ENCODE peak calls at places on chromosome 15, in ten cellular contexts. One of them, this sample, is unnamed.
A peak's percentile ranks its signal among the peaks of the same experiment; 100 is the strongest.

GRCh38 chr15:94265009-94265408 is 33.6 kb downstream of the MCTP2 start:
- DNase-seq in SK-N-SH: no peak
- DNase-seq in suprapubic skin: no peak
- DNase-seq in transverse colon: no peak
- DNase-seq in HCT116: no peak
- DNase-seq in stomach: no peak
- DNase-seq in sigmoid colon: no peak
- DNase-seq in GM23338: no peak
- DNase-seq in spleen: no peak
- DNase-seq in Panc1: no peak
- DNase-seq in this sample: no peak

GRCh38 chr15:43285609-43286037 is 18.9 kb upstream of the TGM5 start:
- DNase-seq in SK-N-SH: peak; percentile 80
- DNase-seq in suprapubic skin: no peak
- DNase-seq in transverse colon: peak; percentile 39
- DNase-seq in HCT116: peak; percentile 56
- DNase-seq in stomach: peak; percentile 41
- DNase-seq in sigmoid colon: no peak
- DNase-seq in GM23338: peak; percentile 87
- DNase-seq in spleen: no peak
- DNase-seq in Panc1: peak; percentile 67
- DNase-seq in this sample: no peak

GRCh38 chr15:59222906-59223579 is 16.4 kb downstream of the LDHAL6B start:
- DNase-seq in SK-N-SH: no peak
- DNase-seq in suprapubic skin: no peak
- DNase-seq in transverse colon: no peak
- DNase-seq in HCT116: no peak
- DNase-seq in stomach: no peak
- DNase-seq in sigmoid colon: no peak
- DNase-seq in GM23338: no peak
- DNase-seq in spleen: no peak
- DNase-seq in Panc1: no peak
- DNase-seq in this sample: no peak

GRCh38 chr15:70014860-70015490 is 82.7 kb downstream of the TLE3 start:
- DNase-seq in SK-N-SH: no peak
- DNase-seq in suprapubic skin: no peak
- DNase-seq in transverse colon: peak; percentile 78
- DNase-seq in HCT116: no peak
- DNase-seq in stomach: peak; percentile 43
- DNase-seq in sigmoid colon: no peak
- DNase-seq in GM23338: peak; percentile 86
- DNase-seq in spleen: peak; percentile 85
- DNase-seq in Panc1: no peak
- DNase-seq in this sample: no peak

GRCh38 chr15:93608643-93609148 is 519.7 kb upstream of the RGMA start:
- DNase-seq in SK-N-SH: no peak
- DNase-seq in suprapubic skin: no peak
- DNase-seq in transverse colon: no peak
- DNase-seq in HCT116: no peak
- DNase-seq in stomach: no peak
- DNase-seq in sigmoid colon: no peak
- DNase-seq in GM23338: no peak
- DNase-seq in spleen: no peak
- DNase-seq in Panc1: no peak
- DNase-seq in this sample: no peak

GRCh38 chr15:72182673-72183072 is 14.9 kb downstream of the GRAMD2A start:
- DNase-seq in SK-N-SH: no peak
- DNase-seq in suprapubic skin: no peak
- DNase-seq in transverse colon: no peak
- DNase-seq in HCT116: no peak
- DNase-seq in stomach: no peak
- DNase-seq in sigmoid colon: no peak
- DNase-seq in GM23338: no peak
- DNase-seq in spleen: peak; percentile 5
- DNase-seq in Panc1: no peak
- DNase-seq in this sample: no peak

GRCh38 chr15:66824374-66824773 is 122.3 kb downstream of the SMAD6 start:
- DNase-seq in SK-N-SH: no peak
- DNase-seq in suprapubic skin: peak; percentile 24
- DNase-seq in transverse colon: no peak
- DNase-seq in HCT116: no peak
- DNase-seq in stomach: no peak
- DNase-seq in sigmoid colon: no peak
- DNase-seq in GM23338: no peak
- DNase-seq in spleen: no peak
- DNase-seq in Panc1: no peak
- DNase-seq in this sample: no peak

GRCh38 chr15:81410318-81410753 is 36.3 kb upstream of the TMC3 start:
- DNase-seq in SK-N-SH: peak; percentile 57
- DNase-seq in suprapubic skin: peak; percentile 77
- DNase-seq in transverse colon: no peak
- DNase-seq in HCT116: peak; percentile 56
- DNase-seq in stomach: no peak
- DNase-seq in sigmoid colon: peak; percentile 77
- DNase-seq in GM23338: peak; percentile 90
- DNase-seq in spleen: no peak
- DNase-seq in Panc1: peak; percentile 50
- DNase-seq in this sample: no peak

GRCh38 chr15:68316061-68316804 is 38.7 kb downstream of the FEM1B start:
- DNase-seq in SK-N-SH: no peak
- DNase-seq in suprapubic skin: peak; percentile 52
- DNase-seq in transverse colon: no peak
- DNase-seq in HCT116: no peak
- DNase-seq in stomach: peak; percentile 26
- DNase-seq in sigmoid colon: peak; percentile 58
- DNase-seq in GM23338: peak; percentile 74
- DNase-seq in spleen: peak; percentile 50
- DNase-seq in Panc1: no peak
- DNase-seq in this sample: no peak

GRCh38 chr15:58440922-58441321 is 9.1 kb downstream of the LIPC start:
- DNase-seq in SK-N-SH: no peak
- DNase-seq in suprapubic skin: peak; percentile 66
- DNase-seq in transverse colon: peak; percentile 80
- DNase-seq in HCT116: peak; percentile 49
- DNase-seq in stomach: peak; percentile 87
- DNase-seq in sigmoid colon: no peak
- DNase-seq in GM23338: peak; percentile 24
- DNase-seq in spleen: no peak
- DNase-seq in Panc1: no peak
- DNase-seq in this sample: no peak

DNA sequence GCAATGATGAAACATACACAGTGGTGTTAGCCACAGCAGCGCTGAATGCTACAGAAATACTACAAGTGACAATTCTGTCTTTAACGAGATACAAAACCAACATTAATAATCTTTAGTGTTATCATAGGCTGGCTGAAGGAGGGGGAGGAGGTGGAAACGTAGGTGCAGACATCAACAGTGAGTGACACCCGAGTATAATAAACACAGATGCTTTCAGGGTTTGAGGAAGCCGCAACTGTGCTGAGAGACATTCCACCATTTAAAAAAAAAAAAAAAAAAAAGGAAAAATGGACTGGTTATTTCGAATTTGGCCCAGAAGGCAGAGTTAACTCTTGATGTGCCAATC is 4.3 kb upstream of the IGDCC3 start:
- DNase-seq in SK-N-SH: no peak
- DNase-seq in suprapubic skin: no peak
- DNase-seq in transverse colon: no peak
- DNase-seq in HCT116: no peak
- DNase-seq in stomach: no peak
- DNase-seq in sigmoid colon: no peak
- DNase-seq in GM23338: no peak
- DNase-seq in spleen: no peak
- DNase-seq in Panc1: no peak
- DNase-seq in this sample: no peak
- TF ChIP-seq POLR2AphosphoS5 in SK-N-SH: no peak
- TF ChIP-seq POLR2AphosphoS5 in suprapubic skin: no peak
- TF ChIP-seq POLR2AphosphoS5 in transverse colon: no peak
- TF ChIP-seq POLR2AphosphoS5 in HCT116: no peak
- TF ChIP-seq POLR2AphosphoS5 in stomach: no peak
- TF ChIP-seq POLR2AphosphoS5 in sigmoid colon: no peak
- TF ChIP-seq POLR2AphosphoS5 in GM23338: no peak
- TF ChIP-seq POLR2AphosphoS5 in spleen: no peak
- TF ChIP-seq POLR2AphosphoS5 in Panc1: no peak
- TF ChIP-seq POLR2AphosphoS5 in this sample: no peak

DNA sequence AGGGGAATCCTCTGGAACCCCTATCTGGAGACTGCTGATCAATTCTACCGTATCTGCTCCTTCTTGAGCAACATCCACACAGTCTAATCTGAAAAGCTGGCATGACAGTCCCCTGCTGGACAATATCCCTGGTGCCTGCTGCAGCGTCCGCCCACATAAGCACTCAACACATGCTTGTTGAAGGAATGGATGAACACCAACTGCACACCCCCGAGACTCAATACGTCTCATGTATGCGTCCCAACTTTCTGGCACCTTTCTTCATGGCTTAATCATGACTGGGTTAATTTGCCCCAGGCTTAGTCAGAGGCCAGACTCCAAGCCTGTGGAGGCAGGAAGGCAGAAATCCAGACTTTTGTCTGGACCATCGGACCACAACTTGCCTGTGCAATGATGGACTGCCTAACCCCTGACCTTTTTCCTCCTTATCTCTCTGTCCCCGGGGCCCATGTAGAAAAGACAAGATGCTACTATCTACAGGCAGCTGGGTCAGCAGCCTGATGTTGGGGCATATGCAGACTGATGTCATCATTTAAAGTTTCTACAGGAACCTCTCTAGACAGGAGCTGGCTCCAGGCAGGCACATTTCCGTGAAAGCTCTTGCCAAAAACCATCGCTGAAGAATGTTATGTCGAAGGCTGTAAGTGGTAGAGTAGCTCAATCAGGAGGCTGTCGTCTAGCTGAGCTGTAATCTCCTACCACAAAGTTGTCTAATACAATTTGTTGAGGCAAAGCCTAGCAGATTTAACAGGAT is 114.1 kb upstream of the TPM1 start:
- DNase-seq in SK-N-SH: peak; percentile 60
- DNase-seq in suprapubic skin: no peak
- DNase-seq in transverse colon: no peak
- DNase-seq in HCT116: no peak
- DNase-seq in stomach: no peak
- DNase-seq in sigmoid colon: no peak
- DNase-seq in GM23338: no peak
- DNase-seq in spleen: no peak
- DNase-seq in Panc1: no peak
- DNase-seq in this sample: no peak
- TF ChIP-seq CTCF in SK-N-SH: peak; percentile 71
- TF ChIP-seq CTCF in suprapubic skin: no peak
- TF ChIP-seq CTCF in transverse colon: no peak
- TF ChIP-seq CTCF in HCT116: peak; percentile 28
- TF ChIP-seq CTCF in stomach: no peak
- TF ChIP-seq CTCF in sigmoid colon: no peak
- TF ChIP-seq CTCF in GM23338: no peak
- TF ChIP-seq CTCF in spleen: no peak
- TF ChIP-seq CTCF in Panc1: peak; percentile 46
- TF ChIP-seq CTCF in this sample: no peak

GRCh38 chr15:25497934-25498333 is 59.1 kb upstream of the UBE3A start:
- DNase-seq in SK-N-SH: no peak
- DNase-seq in suprapubic skin: no peak
- DNase-seq in transverse colon: no peak
- DNase-seq in HCT116: no peak
- DNase-seq in stomach: no peak
- DNase-seq in sigmoid colon: no peak
- DNase-seq in GM23338: peak; percentile 48
- DNase-seq in spleen: no peak
- DNase-seq in Panc1: no peak
- DNase-seq in this sample: no peak

GRCh38 chr15:25504307-25504706 is 65.5 kb upstream of the UBE3A start:
- DNase-seq in SK-N-SH: no peak
- DNase-seq in suprapubic skin: no peak
- DNase-seq in transverse colon: no peak
- DNase-seq in HCT116: no peak
- DNase-seq in stomach: no peak
- DNase-seq in sigmoid colon: no peak
- DNase-seq in GM23338: no peak
- DNase-seq in spleen: no peak
- DNase-seq in Panc1: no peak
- DNase-seq in this sample: no peak

GRCh38 chr15:25501828-25502446 is 63.1 kb upstream of the UBE3A start:
- DNase-seq in SK-N-SH: peak; percentile 20
- DNase-seq in suprapubic skin: no peak
- DNase-seq in transverse colon: no peak
- DNase-seq in HCT116: peak; percentile 27
- DNase-seq in stomach: no peak
- DNase-seq in sigmoid colon: no peak
- DNase-seq in GM23338: peak; percentile 82
- DNase-seq in spleen: no peak
- DNase-seq in Panc1: no peak
- DNase-seq in this sample: no peak

DNA sequence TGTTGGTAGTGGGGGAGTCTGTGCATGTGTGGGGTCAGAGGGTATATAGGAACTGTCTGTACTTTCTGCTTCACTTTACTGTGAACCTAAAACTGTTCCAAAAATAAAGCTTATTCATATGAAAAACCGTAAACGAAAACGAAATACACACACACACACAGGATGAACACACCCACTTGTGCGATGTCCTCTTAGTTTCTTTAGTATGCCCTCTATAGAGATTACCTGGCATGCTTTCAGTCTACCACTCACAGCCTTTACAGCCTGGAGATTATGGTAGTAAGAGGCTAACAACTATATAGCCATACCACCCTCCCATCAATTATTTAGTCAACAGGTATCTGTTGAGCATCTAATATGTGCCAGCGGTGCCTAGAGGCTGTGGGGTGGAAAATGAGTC is 60.0 kb upstream of the UBE3A start:
- DNase-seq in SK-N-SH: no peak
- DNase-seq in suprapubic skin: no peak
- DNase-seq in transverse colon: no peak
- DNase-seq in HCT116: no peak
- DNase-seq in stomach: no peak
- DNase-seq in sigmoid colon: no peak
- DNase-seq in GM23338: no peak
- DNase-seq in spleen: no peak
- DNase-seq in Panc1: no peak
- DNase-seq in this sample: no peak
- TF ChIP-seq POLR2AphosphoS5 in SK-N-SH: no peak
- TF ChIP-seq POLR2AphosphoS5 in suprapubic skin: no peak
- TF ChIP-seq POLR2AphosphoS5 in transverse colon: no peak
- TF ChIP-seq POLR2AphosphoS5 in HCT116: no peak
- TF ChIP-seq POLR2AphosphoS5 in stomach: no peak
- TF ChIP-seq POLR2AphosphoS5 in sigmoid colon: no peak
- TF ChIP-seq POLR2AphosphoS5 in GM23338: no peak
- TF ChIP-seq POLR2AphosphoS5 in spleen: no peak
- TF ChIP-seq POLR2AphosphoS5 in Panc1: no peak
- TF ChIP-seq POLR2AphosphoS5 in this sample: no peak

GRCh38 chr15:80367661-80368060 is 36.5 kb upstream of the ARNT2 start:
- DNase-seq in SK-N-SH: no peak
- DNase-seq in suprapubic skin: no peak
- DNase-seq in transverse colon: no peak
- DNase-seq in HCT116: no peak
- DNase-seq in stomach: no peak
- DNase-seq in sigmoid colon: no peak
- DNase-seq in GM23338: no peak
- DNase-seq in spleen: no peak
- DNase-seq in Panc1: no peak
- DNase-seq in this sample: no peak

GRCh38 chr15:80371924-80372323 is 32.3 kb upstream of the ARNT2 start:
- DNase-seq in SK-N-SH: no peak
- DNase-seq in suprapubic skin: no peak
- DNase-seq in transverse colon: no peak
- DNase-seq in HCT116: no peak
- DNase-seq in stomach: no peak
- DNase-seq in sigmoid colon: no peak
- DNase-seq in GM23338: peak; percentile 18
- DNase-seq in spleen: no peak
- DNase-seq in Panc1: no peak
- DNase-seq in this sample: no peak

GRCh38 chr15:80367094-80367493 is 37.1 kb upstream of the ARNT2 start:
- DNase-seq in SK-N-SH: peak; percentile 9
- DNase-seq in suprapubic skin: no peak
- DNase-seq in transverse colon: no peak
- DNase-seq in HCT116: peak; percentile 45
- DNase-seq in stomach: no peak
- DNase-seq in sigmoid colon: no peak
- DNase-seq in GM23338: peak; percentile 90
- DNase-seq in spleen: no peak
- DNase-seq in Panc1: no peak
- DNase-seq in this sample: no peak
- TF ChIP-seq CTCF in SK-N-SH: peak; percentile 35
- TF ChIP-seq CTCF in suprapubic skin: no peak
- TF ChIP-seq CTCF in transverse colon: no peak
- TF ChIP-seq CTCF in HCT116: peak; percentile 51
- TF ChIP-seq CTCF in stomach: no peak
- TF ChIP-seq CTCF in sigmoid colon: no peak
- TF ChIP-seq CTCF in GM23338: peak; percentile 86
- TF ChIP-seq CTCF in spleen: no peak
- TF ChIP-seq CTCF in Panc1: peak; percentile 57
- TF ChIP-seq CTCF in this sample: no peak